ENCODE peak calls at places on chromosomes 5 and 9, in ten cellular contexts. J is stimulated activated CD4-positive, alpha-beta T cell treated with anti-CD3 and anti-CD28 coated beads, TNF-alpha, amount 100 ng/mL, for 4 hours; I is NCI-H524; Z is heart right ventricle; B is activated naive CD8-positive, alpha-beta T cell treated with anti-CD3 and anti-CD28 coated beads for 36 hours; G is pons; K is GM12891; Q is activated CD4-positive, alpha-beta T cell treated with anti-CD3 and anti-CD28 coated beads for 24 hours; A is amygdala; S is Right ventricle myocardium inferior. F is an unnamed sample.

GRCh38 chr5:144812770-144813169 is 642.1 kb downstream of the KCTD16 start:
- DNase-seq in J (no peak), I (no peak), Z (no peak), B (no peak), G (no peak), K (no peak), Q (no peak), A (no peak), S (no peak), F (no peak)

GRCh38 chr5:24646915-24647314 is 2.1 kb upstream of the CDH10 start:
- DNase-seq in J (no peak), I (no peak), Z (no peak), B (no peak), G (no peak), K (no peak), Q (no peak), A (no peak), S (no peak), F (peak)

GRCh38 chr5:150492621-150493020 is 15.3 kb upstream of the NDST1 start:
- DNase-seq in J (no peak), I (no peak), Z (no peak), B (no peak), G (peak), K (no peak), Q (no peak), A (no peak), S (no peak), F (no peak)

GRCh38 chr9:114025196-114025753 is 52.8 kb downstream of the AMBP start:
- DNase-seq in J (no peak), I (no peak), Z (no peak), B (no peak), G (no peak), K (no peak), Q (no peak), A (no peak), S (no peak), F (no peak)

GRCh38 chr9:83242066-83242465 is 179.1 kb upstream of the RASEF start:
- DNase-seq in J (no peak), I (no peak), Z (no peak), B (no peak), G (no peak), K (no peak), Q (no peak), A (no peak), S (no peak), F (no peak)

GRCh38 chr9:73135394-73135793 is 16.3 kb upstream of the ANXA1 start:
- DNase-seq in J (no peak), I (no peak), Z (no peak), B (no peak), G (no peak), K (no peak), Q (no peak), A (no peak), S (no peak), F (no peak)

GRCh38 chr5:139655727-139656271 is 7.7 kb downstream of the CXXC5 start:
- DNase-seq in J (no peak), I (no peak), Z (peak), B (no peak), G (peak), K (no peak), Q (no peak), A (no peak), S (peak), F (peak)

GRCh38 chr5:6279607-6280006 is 98.7 kb downstream of the MED10 start:
- DNase-seq in J (no peak), I (no peak), Z (no peak), B (no peak), G (peak), K (no peak), Q (no peak), A (no peak), S (no peak), F (no peak)

GRCh38 chr5:176723440-176723839 is 76.2 kb downstream of the TSPAN17 start:
- DNase-seq in J (no peak), I (no peak), Z (no peak), B (no peak), G (no peak), K (no peak), Q (no peak), A (no peak), S (peak), F (no peak)

GRCh38 chr5:113359419-113359818 is 75.4 kb downstream of the TSSK1B start:
- DNase-seq in J (no peak), I (no peak), Z (no peak), B (no peak), G (no peak), K (no peak), Q (no peak), A (no peak), S (no peak), F (no peak)

GRCh38 chr5:126864042-126864688 is 87.2 kb downstream of the LMNB1 start:
- DNase-seq in J (no peak), I (no peak), Z (no peak), B (no peak), G (no peak), K (no peak), Q (no peak), A (no peak), S (no peak), F (no peak)

GRCh38 chr5:78610163-78610583 is 38.4 kb downstream of the LHFPL2 start:
- DNase-seq in J (no peak), I (no peak), Z (peak), B (no peak), G (no peak), K (no peak), Q (no peak), A (no peak), S (no peak), F (no peak)

GRCh38 chr9:105333076-105333475 is 88.6 kb downstream of the SLC44A1 start:
- DNase-seq in J (no peak), I (no peak), Z (no peak), B (no peak), G (no peak), K (no peak), Q (no peak), A (no peak), S (no peak), F (no peak)

GRCh38 chr9:114275246-114275994 is 47.5 kb upstream of the ORM1 start:
- DNase-seq in J (no peak), I (no peak), Z (no peak), B (no peak), G (no peak), K (no peak), Q (no peak), A (no peak), S (no peak), F (no peak)

GRCh38 chr5:19987594-19988345 is at the start of gene CDH18:
- DNase-seq in J (no peak), I (peak), Z (no peak), B (no peak), G (peak), K (no peak), Q (no peak), A (peak), S (peak), F (peak)

GRCh38 chr5:5011151-5011550 is 129.0 kb upstream of the ADAMTS16 start:
- DNase-seq in J (no peak), I (no peak), Z (no peak), B (no peak), G (no peak), K (no peak), Q (no peak), A (no peak), S (no peak), F (no peak)

GRCh38 chr5:10678236-10678635 is 82.8 kb downstream of the DAP start:
- DNase-seq in J (no peak), I (no peak), Z (no peak), B (no peak), G (no peak), K (no peak), Q (no peak), A (no peak), S (no peak), F (no peak)

GRCh38 chr5:179572386-179572785 is 22.0 kb downstream of the RUFY1 start:
- DNase-seq in J (no peak), I (no peak), Z (no peak), B (no peak), G (no peak), K (no peak), Q (no peak), A (no peak), S (no peak), F (no peak)

GRCh38 chr5:65290677-65291076 is 191.0 kb downstream of the ADAMTS6 start:
- DNase-seq in J (no peak), I (no peak), Z (no peak), B (no peak), G (no peak), K (no peak), Q (no peak), A (no peak), S (no peak), F (no peak)

GRCh38 chr5:127299678-127300077 is 9.1 kb downstream of the MEGF10 start:
- DNase-seq in J (no peak), I (no peak), Z (no peak), B (no peak), G (peak), K (no peak), Q (no peak), A (no peak), S (no peak), F (peak)

GRCh38 chr9:112820886-112821285 is 69.8 kb downstream of the SLC46A2 start:
- DNase-seq in J (no peak), I (no peak), Z (no peak), B (no peak), G (no peak), K (no peak), Q (no peak), A (no peak), S (no peak), F (no peak)

GRCh38 chr5:79464695-79465332 is 49.1 kb downstream of the HOMER1 start:
- DNase-seq in J (no peak), I (no peak), Z (no peak), B (no peak), G (peak), K (peak), Q (no peak), A (no peak), S (no peak), F (peak)

GRCh38 chr9:87878930-87879603 is 3.6 kb upstream of the SPATA31E1 start:
- DNase-seq in J (no peak), I (no peak), Z (no peak), B (no peak), G (no peak), K (no peak), Q (no peak), A (no peak), S (no peak), F (no peak)

GRCh38 chr9:27392451-27392850 is 95.5 kb upstream of the EQTN start:
- DNase-seq in J (no peak), I (no peak), Z (no peak), B (no peak), G (peak), K (no peak), Q (no peak), A (no peak), S (no peak), F (no peak)